ENCODE peak calls at places on chromosomes 2 and 18, in ten cellular contexts. One of them, this sample, is unnamed.

GRCh38 chr2:137888845-137889244 is 75.4 kb upstream of the HNMT start:
- DNase-seq in NCI-H510A treated with DMSO at 0.1 percent for 48 hours: peak
- DNase-seq in GM12865: peak
- DNase-seq in NCI-H748 treated with DMSO at 0.1 percent for 48 hours: peak
- DNase-seq in choroid plexus epithelial cell: peak
- DNase-seq in GM13977: no peak
- DNase-seq in fibroblast of pulmonary artery: peak
- DNase-seq in NCI-H1417: no peak
- DNase-seq in LHCN-M2: no peak
- DNase-seq in RWPE1: peak
- DNase-seq in this sample: no peak

GRCh38 chr2:167718560-167718959 is 528.8 kb downstream of the STK39 start:
- DNase-seq in NCI-H748 treated with DMSO at 0.1 percent for 48 hours: no peak
- DNase-seq in NCI-H510A treated with DMSO at 0.1 percent for 48 hours: no peak
- DNase-seq in RWPE1: no peak
- DNase-seq in GM12865: no peak
- DNase-seq in GM13977: no peak
- DNase-seq in NCI-H1417: no peak
- DNase-seq in LHCN-M2: no peak
- DNase-seq in fibroblast of pulmonary artery: no peak
- DNase-seq in choroid plexus epithelial cell: no peak
- DNase-seq in this sample: no peak

GRCh38 chr2:117921520-117921919 is 92.3 kb downstream of the CCDC93 start:
- DNase-seq in fibroblast of pulmonary artery: no peak
- DNase-seq in GM13977: no peak
- DNase-seq in LHCN-M2: no peak
- DNase-seq in NCI-H748 treated with DMSO at 0.1 percent for 48 hours: no peak
- DNase-seq in NCI-H510A treated with DMSO at 0.1 percent for 48 hours: no peak
- DNase-seq in NCI-H1417: no peak
- DNase-seq in RWPE1: no peak
- DNase-seq in choroid plexus epithelial cell: no peak
- DNase-seq in GM12865: no peak
- DNase-seq in this sample: no peak

GRCh38 chr2:156480376-156480775 is 44.2 kb downstream of the GPD2 start:
- DNase-seq in GM12865: no peak
- DNase-seq in LHCN-M2: no peak
- DNase-seq in choroid plexus epithelial cell: no peak
- DNase-seq in RWPE1: no peak
- DNase-seq in NCI-H510A treated with DMSO at 0.1 percent for 48 hours: no peak
- DNase-seq in NCI-H1417: no peak
- DNase-seq in fibroblast of pulmonary artery: no peak
- DNase-seq in NCI-H748 treated with DMSO at 0.1 percent for 48 hours: no peak
- DNase-seq in GM13977: no peak
- DNase-seq in this sample: no peak

GRCh38 chr2:163752252-163752651 is 16.4 kb upstream of the FIGN start:
- DNase-seq in NCI-H1417: no peak
- DNase-seq in GM13977: no peak
- DNase-seq in LHCN-M2: no peak
- DNase-seq in NCI-H748 treated with DMSO at 0.1 percent for 48 hours: no peak
- DNase-seq in NCI-H510A treated with DMSO at 0.1 percent for 48 hours: no peak
- DNase-seq in fibroblast of pulmonary artery: no peak
- DNase-seq in GM12865: no peak
- DNase-seq in RWPE1: peak
- DNase-seq in choroid plexus epithelial cell: no peak
- DNase-seq in this sample: no peak

GRCh38 chr2:43943323-43943722 is 52.5 kb downstream of the LRPPRC start:
- DNase-seq in NCI-H510A treated with DMSO at 0.1 percent for 48 hours: no peak
- DNase-seq in fibroblast of pulmonary artery: no peak
- DNase-seq in LHCN-M2: no peak
- DNase-seq in NCI-H1417: no peak
- DNase-seq in NCI-H748 treated with DMSO at 0.1 percent for 48 hours: no peak
- DNase-seq in RWPE1: no peak
- DNase-seq in GM12865: no peak
- DNase-seq in choroid plexus epithelial cell: no peak
- DNase-seq in GM13977: no peak
- DNase-seq in this sample: no peak

GRCh38 chr18:12637901-12638633 is 19.8 kb downstream of the SPIRE1 start:
- DNase-seq in RWPE1: no peak
- DNase-seq in NCI-H1417: no peak
- DNase-seq in LHCN-M2: no peak
- DNase-seq in NCI-H748 treated with DMSO at 0.1 percent for 48 hours: no peak
- DNase-seq in GM13977: no peak
- DNase-seq in GM12865: no peak
- DNase-seq in choroid plexus epithelial cell: peak
- DNase-seq in fibroblast of pulmonary artery: peak
- DNase-seq in NCI-H510A treated with DMSO at 0.1 percent for 48 hours: no peak
- DNase-seq in this sample: no peak

GRCh38 chr18:49161627-49162026 is 210.9 kb upstream of the SMAD7 start:
- DNase-seq in NCI-H510A treated with DMSO at 0.1 percent for 48 hours: no peak
- DNase-seq in fibroblast of pulmonary artery: peak
- DNase-seq in RWPE1: no peak
- DNase-seq in choroid plexus epithelial cell: peak
- DNase-seq in NCI-H1417: no peak
- DNase-seq in LHCN-M2: peak
- DNase-seq in NCI-H748 treated with DMSO at 0.1 percent for 48 hours: no peak
- DNase-seq in GM12865: peak
- DNase-seq in GM13977: peak
- DNase-seq in this sample: no peak

GRCh38 chr2:238082858-238083257 is 17.3 kb upstream of the ESPNL start:
- DNase-seq in fibroblast of pulmonary artery: no peak
- DNase-seq in GM13977: no peak
- DNase-seq in NCI-H1417: no peak
- DNase-seq in NCI-H748 treated with DMSO at 0.1 percent for 48 hours: no peak
- DNase-seq in GM12865: no peak
- DNase-seq in RWPE1: no peak
- DNase-seq in choroid plexus epithelial cell: no peak
- DNase-seq in LHCN-M2: no peak
- DNase-seq in NCI-H510A treated with DMSO at 0.1 percent for 48 hours: no peak
- DNase-seq in this sample: no peak

GRCh38 chr18:3540805-3541548 is 91.0 kb downstream of the TGIF1 start:
- DNase-seq in NCI-H1417: no peak
- DNase-seq in fibroblast of pulmonary artery: no peak
- DNase-seq in GM13977: no peak
- DNase-seq in NCI-H510A treated with DMSO at 0.1 percent for 48 hours: no peak
- DNase-seq in GM12865: no peak
- DNase-seq in LHCN-M2: no peak
- DNase-seq in RWPE1: no peak
- DNase-seq in choroid plexus epithelial cell: no peak
- DNase-seq in NCI-H748 treated with DMSO at 0.1 percent for 48 hours: no peak
- DNase-seq in this sample: no peak

GRCh38 chr2:208369091-208369490 is 37.5 kb upstream of the PTH2R start:
- DNase-seq in choroid plexus epithelial cell: peak
- DNase-seq in LHCN-M2: peak
- DNase-seq in NCI-H510A treated with DMSO at 0.1 percent for 48 hours: no peak
- DNase-seq in NCI-H1417: no peak
- DNase-seq in GM13977: no peak
- DNase-seq in GM12865: no peak
- DNase-seq in NCI-H748 treated with DMSO at 0.1 percent for 48 hours: no peak
- DNase-seq in fibroblast of pulmonary artery: peak
- DNase-seq in RWPE1: peak
- DNase-seq in this sample: no peak

GRCh38 chr2:70212298-70212948 is 21.6 kb upstream of the C2orf42 start:
- DNase-seq in GM12865: no peak
- DNase-seq in RWPE1: no peak
- DNase-seq in NCI-H510A treated with DMSO at 0.1 percent for 48 hours: no peak
- DNase-seq in LHCN-M2: no peak
- DNase-seq in choroid plexus epithelial cell: peak
- DNase-seq in NCI-H748 treated with DMSO at 0.1 percent for 48 hours: no peak
- DNase-seq in fibroblast of pulmonary artery: peak
- DNase-seq in GM13977: no peak
- DNase-seq in NCI-H1417: no peak
- DNase-seq in this sample: no peak

GRCh38 chr18:43422483-43422882 is 145.2 kb upstream of the SYT4 start:
- DNase-seq in GM13977: no peak
- DNase-seq in choroid plexus epithelial cell: peak
- DNase-seq in NCI-H1417: peak
- DNase-seq in GM12865: no peak
- DNase-seq in RWPE1: no peak
- DNase-seq in LHCN-M2: no peak
- DNase-seq in NCI-H510A treated with DMSO at 0.1 percent for 48 hours: peak
- DNase-seq in fibroblast of pulmonary artery: no peak
- DNase-seq in NCI-H748 treated with DMSO at 0.1 percent for 48 hours: peak
- DNase-seq in this sample: peak

GRCh38 chr18:79902075-79902474 is 49.4 kb downstream of the SLC66A2 start:
- DNase-seq in GM12865: no peak
- DNase-seq in GM13977: no peak
- DNase-seq in NCI-H1417: no peak
- DNase-seq in choroid plexus epithelial cell: no peak
- DNase-seq in NCI-H748 treated with DMSO at 0.1 percent for 48 hours: no peak
- DNase-seq in fibroblast of pulmonary artery: no peak
- DNase-seq in LHCN-M2: no peak
- DNase-seq in NCI-H510A treated with DMSO at 0.1 percent for 48 hours: no peak
- DNase-seq in RWPE1: no peak
- DNase-seq in this sample: no peak

GRCh38 chr2:35035883-35036282 is 1319.7 kb upstream of the CRIM1 start:
- DNase-seq in RWPE1: peak
- DNase-seq in NCI-H510A treated with DMSO at 0.1 percent for 48 hours: no peak
- DNase-seq in choroid plexus epithelial cell: no peak
- DNase-seq in NCI-H1417: no peak
- DNase-seq in GM13977: no peak
- DNase-seq in GM12865: no peak
- DNase-seq in LHCN-M2: no peak
- DNase-seq in NCI-H748 treated with DMSO at 0.1 percent for 48 hours: no peak
- DNase-seq in fibroblast of pulmonary artery: no peak
- DNase-seq in this sample: no peak

GRCh38 chr2:102792538-102793208 is 30.8 kb downstream of the TMEM182 start:
- DNase-seq in NCI-H748 treated with DMSO at 0.1 percent for 48 hours: no peak
- DNase-seq in NCI-H510A treated with DMSO at 0.1 percent for 48 hours: no peak
- DNase-seq in RWPE1: no peak
- DNase-seq in GM12865: no peak
- DNase-seq in GM13977: no peak
- DNase-seq in fibroblast of pulmonary artery: no peak
- DNase-seq in LHCN-M2: no peak
- DNase-seq in NCI-H1417: no peak
- DNase-seq in choroid plexus epithelial cell: no peak
- DNase-seq in this sample: peak

This sample was measured in cerebellum.